ENCODE peak calls at places on chromosomes 5 and 9, in seven cellular contexts. One of them, this sample, is unnamed.

GRCh38 chr9:16367605-16368424 is 502.7 kb downstream of the BNC2 start:
- DNase-seq in mesothelial cell of epicardium: no peak
- DNase-seq in islet precursor cell: peak
- DNase-seq in testis: no peak
- DNase-seq in CD14-positive monocyte: no peak
- DNase-seq in stimulated activated CD8-positive, alpha-beta memory T cell treated with anti-CD3 and anti-CD28 coated beads, Interleukin-7, amount 100 ng/mL, for 48 hours: no peak
- DNase-seq in hypothalamus: no peak
- DNase-seq in this sample: peak

GRCh38 chr9:69975681-69976080 is 68.0 kb upstream of the MAMDC2 start:
- DNase-seq in mesothelial cell of epicardium: no peak
- DNase-seq in islet precursor cell: no peak
- DNase-seq in testis: no peak
- DNase-seq in CD14-positive monocyte: no peak
- DNase-seq in stimulated activated CD8-positive, alpha-beta memory T cell treated with anti-CD3 and anti-CD28 coated beads, Interleukin-7, amount 100 ng/mL, for 48 hours: no peak
- DNase-seq in hypothalamus: no peak
- DNase-seq in this sample: no peak

GRCh38 chr9:93815677-93816076 is 139.5 kb downstream of the BARX1 start:
- DNase-seq in mesothelial cell of epicardium: no peak
- DNase-seq in islet precursor cell: no peak
- DNase-seq in testis: no peak
- DNase-seq in CD14-positive monocyte: no peak
- DNase-seq in stimulated activated CD8-positive, alpha-beta memory T cell treated with anti-CD3 and anti-CD28 coated beads, Interleukin-7, amount 100 ng/mL, for 48 hours: no peak
- DNase-seq in hypothalamus: no peak
- DNase-seq in this sample: peak

GRCh38 chr9:2765250-2765880 is 48.1 kb downstream of the KCNV2 start:
- DNase-seq in mesothelial cell of epicardium: no peak
- DNase-seq in islet precursor cell: peak
- DNase-seq in testis: no peak
- DNase-seq in CD14-positive monocyte: no peak
- DNase-seq in stimulated activated CD8-positive, alpha-beta memory T cell treated with anti-CD3 and anti-CD28 coated beads, Interleukin-7, amount 100 ng/mL, for 48 hours: no peak
- DNase-seq in hypothalamus: no peak
- DNase-seq in this sample: no peak

GRCh38 chr5:61182449-61182848 is 20.2 kb upstream of the SMIM15 start:
- DNase-seq in mesothelial cell of epicardium: no peak
- DNase-seq in islet precursor cell: no peak
- DNase-seq in testis: no peak
- DNase-seq in CD14-positive monocyte: no peak
- DNase-seq in stimulated activated CD8-positive, alpha-beta memory T cell treated with anti-CD3 and anti-CD28 coated beads, Interleukin-7, amount 100 ng/mL, for 48 hours: no peak
- DNase-seq in hypothalamus: no peak
- DNase-seq in this sample: no peak

GRCh38 chr5:56961746-56962145 is 9.8 kb upstream of the MIER3 start:
- DNase-seq in mesothelial cell of epicardium: no peak
- DNase-seq in islet precursor cell: no peak
- DNase-seq in testis: no peak
- DNase-seq in CD14-positive monocyte: no peak
- DNase-seq in stimulated activated CD8-positive, alpha-beta memory T cell treated with anti-CD3 and anti-CD28 coated beads, Interleukin-7, amount 100 ng/mL, for 48 hours: no peak
- DNase-seq in hypothalamus: no peak
- DNase-seq in this sample: no peak

GRCh38 chr5:160462167-160462566 is 40.5 kb downstream of the PTTG1 start:
- DNase-seq in mesothelial cell of epicardium: no peak
- DNase-seq in islet precursor cell: no peak
- DNase-seq in testis: no peak
- DNase-seq in CD14-positive monocyte: no peak
- DNase-seq in stimulated activated CD8-positive, alpha-beta memory T cell treated with anti-CD3 and anti-CD28 coated beads, Interleukin-7, amount 100 ng/mL, for 48 hours: no peak
- DNase-seq in hypothalamus: no peak
- DNase-seq in this sample: no peak

GRCh38 chr5:82349651-82350050 is 71.5 kb upstream of the RPS23 start:
- DNase-seq in mesothelial cell of epicardium: no peak
- DNase-seq in islet precursor cell: peak
- DNase-seq in testis: peak
- DNase-seq in CD14-positive monocyte: no peak
- DNase-seq in stimulated activated CD8-positive, alpha-beta memory T cell treated with anti-CD3 and anti-CD28 coated beads, Interleukin-7, amount 100 ng/mL, for 48 hours: no peak
- DNase-seq in hypothalamus: no peak
- DNase-seq in this sample: no peak

GRCh38 chr5:159849437-159850191 is 66.7 kb upstream of the ADRA1B start:
- DNase-seq in mesothelial cell of epicardium: no peak
- DNase-seq in islet precursor cell: peak
- DNase-seq in testis: no peak
- DNase-seq in CD14-positive monocyte: no peak
- DNase-seq in stimulated activated CD8-positive, alpha-beta memory T cell treated with anti-CD3 and anti-CD28 coated beads, Interleukin-7, amount 100 ng/mL, for 48 hours: no peak
- DNase-seq in hypothalamus: no peak
- DNase-seq in this sample: peak

GRCh38 chr9:112894031-112894430 is 3.4 kb upstream of the SLC46A2 start:
- DNase-seq in mesothelial cell of epicardium: no peak
- DNase-seq in islet precursor cell: no peak
- DNase-seq in testis: no peak
- DNase-seq in CD14-positive monocyte: no peak
- DNase-seq in stimulated activated CD8-positive, alpha-beta memory T cell treated with anti-CD3 and anti-CD28 coated beads, Interleukin-7, amount 100 ng/mL, for 48 hours: no peak
- DNase-seq in hypothalamus: no peak
- DNase-seq in this sample: peak

GRCh38 chr5:124701873-124702272 is 44.6 kb downstream of the ZNF608 start:
- DNase-seq in mesothelial cell of epicardium: no peak
- DNase-seq in islet precursor cell: no peak
- DNase-seq in testis: no peak
- DNase-seq in CD14-positive monocyte: no peak
- DNase-seq in stimulated activated CD8-positive, alpha-beta memory T cell treated with anti-CD3 and anti-CD28 coated beads, Interleukin-7, amount 100 ng/mL, for 48 hours: no peak
- DNase-seq in hypothalamus: no peak
- DNase-seq in this sample: no peak

GRCh38 chr9:130965680-130966079 is 26.6 kb upstream of the FIBCD1 start:
- DNase-seq in mesothelial cell of epicardium: no peak
- DNase-seq in islet precursor cell: no peak
- DNase-seq in testis: no peak
- DNase-seq in CD14-positive monocyte: no peak
- DNase-seq in stimulated activated CD8-positive, alpha-beta memory T cell treated with anti-CD3 and anti-CD28 coated beads, Interleukin-7, amount 100 ng/mL, for 48 hours: no peak
- DNase-seq in hypothalamus: no peak
- DNase-seq in this sample: no peak

GRCh38 chr5:58891971-58892343 is 309.1 kb downstream of the RAB3C start:
- DNase-seq in mesothelial cell of epicardium: no peak
- DNase-seq in islet precursor cell: no peak
- DNase-seq in testis: no peak
- DNase-seq in CD14-positive monocyte: no peak
- DNase-seq in stimulated activated CD8-positive, alpha-beta memory T cell treated with anti-CD3 and anti-CD28 coated beads, Interleukin-7, amount 100 ng/mL, for 48 hours: no peak
- DNase-seq in hypothalamus: no peak
- DNase-seq in this sample: no peak

GRCh38 chr9:14687042-14687719 is 6.1 kb downstream of the ZDHHC21 start:
- DNase-seq in mesothelial cell of epicardium: no peak
- DNase-seq in islet precursor cell: no peak
- DNase-seq in testis: no peak
- DNase-seq in CD14-positive monocyte: no peak
- DNase-seq in stimulated activated CD8-positive, alpha-beta memory T cell treated with anti-CD3 and anti-CD28 coated beads, Interleukin-7, amount 100 ng/mL, for 48 hours: no peak
- DNase-seq in hypothalamus: no peak
- DNase-seq in this sample: peak

GRCh38 chr5:7615566-7616061 is 219.7 kb downstream of the ADCY2 start:
- DNase-seq in mesothelial cell of epicardium: no peak
- DNase-seq in islet precursor cell: no peak
- DNase-seq in testis: no peak
- DNase-seq in CD14-positive monocyte: no peak
- DNase-seq in stimulated activated CD8-positive, alpha-beta memory T cell treated with anti-CD3 and anti-CD28 coated beads, Interleukin-7, amount 100 ng/mL, for 48 hours: no peak
- DNase-seq in hypothalamus: no peak
- DNase-seq in this sample: no peak

GRCh38 chr5:27524515-27524914 is 486.1 kb upstream of the CDH9 start:
- DNase-seq in mesothelial cell of epicardium: no peak
- DNase-seq in islet precursor cell: no peak
- DNase-seq in testis: no peak
- DNase-seq in CD14-positive monocyte: no peak
- DNase-seq in stimulated activated CD8-positive, alpha-beta memory T cell treated with anti-CD3 and anti-CD28 coated beads, Interleukin-7, amount 100 ng/mL, for 48 hours: no peak
- DNase-seq in hypothalamus: no peak
- DNase-seq in this sample: no peak

GRCh38 chr5:179606071-179606909 is 17.2 kb downstream of the HNRNPH1 start:
- DNase-seq in mesothelial cell of epicardium: no peak
- DNase-seq in islet precursor cell: no peak
- DNase-seq in testis: no peak
- DNase-seq in CD14-positive monocyte: no peak
- DNase-seq in stimulated activated CD8-positive, alpha-beta memory T cell treated with anti-CD3 and anti-CD28 coated beads, Interleukin-7, amount 100 ng/mL, for 48 hours: no peak
- DNase-seq in hypothalamus: no peak
- DNase-seq in this sample: no peak

GRCh38 chr9:127809002-127809561 is 6.4 kb downstream of the FPGS start:
- DNase-seq in mesothelial cell of epicardium: no peak
- DNase-seq in islet precursor cell: peak
- DNase-seq in testis: no peak
- DNase-seq in CD14-positive monocyte: no peak
- DNase-seq in stimulated activated CD8-positive, alpha-beta memory T cell treated with anti-CD3 and anti-CD28 coated beads, Interleukin-7, amount 100 ng/mL, for 48 hours: no peak
- DNase-seq in hypothalamus: no peak
- DNase-seq in this sample: no peak

GRCh38 chr5:132215329-132215728 is 12.3 kb downstream of the P4HA2 start:
- DNase-seq in mesothelial cell of epicardium: no peak
- DNase-seq in islet precursor cell: peak
- DNase-seq in testis: peak
- DNase-seq in CD14-positive monocyte: no peak
- DNase-seq in stimulated activated CD8-positive, alpha-beta memory T cell treated with anti-CD3 and anti-CD28 coated beads, Interleukin-7, amount 100 ng/mL, for 48 hours: no peak
- DNase-seq in hypothalamus: peak
- DNase-seq in this sample: peak

GRCh38 chr9:111613436-111614040 is 14.1 kb upstream of the PTGR1 start:
- DNase-seq in mesothelial cell of epicardium: no peak
- DNase-seq in islet precursor cell: no peak
- DNase-seq in testis: no peak
- DNase-seq in CD14-positive monocyte: no peak
- DNase-seq in stimulated activated CD8-positive, alpha-beta memory T cell treated with anti-CD3 and anti-CD28 coated beads, Interleukin-7, amount 100 ng/mL, for 48 hours: no peak
- DNase-seq in hypothalamus: no peak
- DNase-seq in this sample: no peak

GRCh38 chr9:132622144-132622543 is 39.7 kb downstream of the BARHL1 start:
- DNase-seq in mesothelial cell of epicardium: no peak
- DNase-seq in islet precursor cell: no peak
- DNase-seq in testis: no peak
- DNase-seq in CD14-positive monocyte: no peak
- DNase-seq in stimulated activated CD8-positive, alpha-beta memory T cell treated with anti-CD3 and anti-CD28 coated beads, Interleukin-7, amount 100 ng/mL, for 48 hours: no peak
- DNase-seq in hypothalamus: no peak
- DNase-seq in this sample: no peak

GRCh38 chr5:26329562-26330189 is 708.7 kb downstream of the CDH9 start:
- DNase-seq in mesothelial cell of epicardium: no peak
- DNase-seq in islet precursor cell: no peak
- DNase-seq in testis: no peak
- DNase-seq in CD14-positive monocyte: no peak
- DNase-seq in stimulated activated CD8-positive, alpha-beta memory T cell treated with anti-CD3 and anti-CD28 coated beads, Interleukin-7, amount 100 ng/mL, for 48 hours: no peak
- DNase-seq in hypothalamus: no peak
- DNase-seq in this sample: no peak

GRCh38 chr9:77648458-77649108 is 461 bp upstream of the GNA14 start:
- DNase-seq in mesothelial cell of epicardium: no peak
- DNase-seq in islet precursor cell: peak
- DNase-seq in testis: peak
- DNase-seq in CD14-positive monocyte: no peak
- DNase-seq in stimulated activated CD8-positive, alpha-beta memory T cell treated with anti-CD3 and anti-CD28 coated beads, Interleukin-7, amount 100 ng/mL, for 48 hours: no peak
- DNase-seq in hypothalamus: peak
- DNase-seq in this sample: no peak

GRCh38 chr9:75788006-75788634 is 102.4 kb upstream of the PCSK5 start:
- DNase-seq in mesothelial cell of epicardium: no peak
- DNase-seq in islet precursor cell: no peak
- DNase-seq in testis: peak
- DNase-seq in CD14-positive monocyte: no peak
- DNase-seq in stimulated activated CD8-positive, alpha-beta memory T cell treated with anti-CD3 and anti-CD28 coated beads, Interleukin-7, amount 100 ng/mL, for 48 hours: no peak
- DNase-seq in hypothalamus: no peak
- DNase-seq in this sample: no peak

GRCh38 chr9:15741015-15741414 is 188.2 kb downstream of the CCDC171 start:
- DNase-seq in mesothelial cell of epicardium: no peak
- DNase-seq in islet precursor cell: no peak
- DNase-seq in testis: no peak
- DNase-seq in CD14-positive monocyte: no peak
- DNase-seq in stimulated activated CD8-positive, alpha-beta memory T cell treated with anti-CD3 and anti-CD28 coated beads, Interleukin-7, amount 100 ng/mL, for 48 hours: no peak
- DNase-seq in hypothalamus: no peak
- DNase-seq in this sample: no peak

GRCh38 chr9:90808226-90808797 is 6.7 kb downstream of the SYK start:
- DNase-seq in mesothelial cell of epicardium: no peak
- DNase-seq in islet precursor cell: no peak
- DNase-seq in testis: no peak
- DNase-seq in CD14-positive monocyte: no peak
- DNase-seq in stimulated activated CD8-positive, alpha-beta memory T cell treated with anti-CD3 and anti-CD28 coated beads, Interleukin-7, amount 100 ng/mL, for 48 hours: no peak
- DNase-seq in hypothalamus: no peak
- DNase-seq in this sample: no peak

GRCh38 chr5:123598028-123598689 is 86.2 kb downstream of the CSNK1G3 start:
- DNase-seq in mesothelial cell of epicardium: no peak
- DNase-seq in islet precursor cell: no peak
- DNase-seq in testis: no peak
- DNase-seq in CD14-positive monocyte: no peak
- DNase-seq in stimulated activated CD8-positive, alpha-beta memory T cell treated with anti-CD3 and anti-CD28 coated beads, Interleukin-7, amount 100 ng/mL, for 48 hours: no peak
- DNase-seq in hypothalamus: no peak
- DNase-seq in this sample: no peak

GRCh38 chr9:77864096-77864889 is 167.3 kb downstream of the GNAQ start:
- DNase-seq in mesothelial cell of epicardium: no peak
- DNase-seq in islet precursor cell: no peak
- DNase-seq in testis: no peak
- DNase-seq in CD14-positive monocyte: peak
- DNase-seq in stimulated activated CD8-positive, alpha-beta memory T cell treated with anti-CD3 and anti-CD28 coated beads, Interleukin-7, amount 100 ng/mL, for 48 hours: no peak
- DNase-seq in hypothalamus: no peak
- DNase-seq in this sample: no peak

GRCh38 chr9:132973713-132974112 is 4.8 kb upstream of the GFI1B start:
- DNase-seq in mesothelial cell of epicardium: no peak
- DNase-seq in islet precursor cell: no peak
- DNase-seq in testis: peak
- DNase-seq in CD14-positive monocyte: peak
- DNase-seq in stimulated activated CD8-positive, alpha-beta memory T cell treated with anti-CD3 and anti-CD28 coated beads, Interleukin-7, amount 100 ng/mL, for 48 hours: no peak
- DNase-seq in hypothalamus: no peak
- DNase-seq in this sample: peak

This sample was measured in hepatic stellate cell.